ENCODE peak calls at places on chromosomes 5 and 9, in nine cellular contexts. X is uterus, B is colonic mucosa, C is BJ, D is brain microvascular endothelial cell, P is CD14-positive monocyte, F is GM06990, Y is heart right ventricle, Z is foreskin keratinocyte. M is an unnamed sample.
A peak's percentile ranks its signal among the peaks of the same experiment; 100 is the strongest.

GRCh38 chr5:130571076-130571475 is 594.0 kb downstream of the HINT1 start:
- DNase-seq in X (no peak), P (no peak), F (no peak), C (no peak), B (no peak), Z (peak; percentile 70), D (peak; percentile 65), Y (no peak), M (no peak)

GRCh38 chr5:81907012-81907411 is 64.8 kb upstream of the ATG10 start:
- DNase-seq in Z (no peak), F (no peak), P (no peak), C (no peak), X (no peak), B (no peak), Y (no peak), D (no peak), M (no peak)

GRCh38 chr5:80904533-80905187 is 55.5 kb upstream of the RASGRF2 start:
- DNase-seq in C (no peak), Y (no peak), F (no peak), D (no peak), B (no peak), X (no peak), Z (no peak), P (no peak), M (no peak)

GRCh38 chr5:169945831-169946261 is 34.4 kb downstream of the INSYN2B start:
- DNase-seq in P (no peak), D (peak; percentile 67), Y (peak; percentile 7), B (peak; percentile 21), C (no peak), F (no peak), X (peak; percentile 29), Z (peak; percentile 28), M (no peak)

GRCh38 chr9:105693435-105694275 is 686 bp upstream of the TMEM38B start:
- DNase-seq in F (no peak), P (no peak), Z (peak; percentile 24), D (no peak), Y (no peak), B (no peak), C (no peak), X (no peak), M (peak; percentile 46)

GRCh38 chr5:52786391-52786790 is 1.3 kb upstream of the ITGA1 start:
- DNase-seq in X (no peak), C (no peak), Z (no peak), Y (no peak), P (no peak), D (no peak), F (no peak), B (no peak), M (no peak)

GRCh38 chr9:8412327-8412726 is 612.7 kb upstream of the DMAC1 start:
- DNase-seq in X (no peak), Y (no peak), Z (no peak), B (no peak), C (no peak), F (no peak), D (no peak), P (no peak), M (no peak)

GRCh38 chr5:64397552-64397951 is 108.3 kb upstream of the RGS7BP start:
- DNase-seq in Z (no peak), D (no peak), Y (no peak), P (no peak), B (no peak), F (no peak), C (no peak), X (no peak), M (no peak)

GRCh38 chr5:124706729-124707361 is 39.6 kb downstream of the ZNF608 start:
- DNase-seq in P (no peak), X (no peak), F (no peak), C (no peak), B (peak; percentile 54), D (no peak), Z (no peak), Y (peak; percentile 68), M (no peak)

GRCh38 chr9:35014517-35014916 is 25.0 kb downstream of the DNAJB5 start:
- DNase-seq in Z (no peak), X (no peak), Y (no peak), B (no peak), P (no peak), F (no peak), D (no peak), C (no peak), M (no peak)

DNA sequence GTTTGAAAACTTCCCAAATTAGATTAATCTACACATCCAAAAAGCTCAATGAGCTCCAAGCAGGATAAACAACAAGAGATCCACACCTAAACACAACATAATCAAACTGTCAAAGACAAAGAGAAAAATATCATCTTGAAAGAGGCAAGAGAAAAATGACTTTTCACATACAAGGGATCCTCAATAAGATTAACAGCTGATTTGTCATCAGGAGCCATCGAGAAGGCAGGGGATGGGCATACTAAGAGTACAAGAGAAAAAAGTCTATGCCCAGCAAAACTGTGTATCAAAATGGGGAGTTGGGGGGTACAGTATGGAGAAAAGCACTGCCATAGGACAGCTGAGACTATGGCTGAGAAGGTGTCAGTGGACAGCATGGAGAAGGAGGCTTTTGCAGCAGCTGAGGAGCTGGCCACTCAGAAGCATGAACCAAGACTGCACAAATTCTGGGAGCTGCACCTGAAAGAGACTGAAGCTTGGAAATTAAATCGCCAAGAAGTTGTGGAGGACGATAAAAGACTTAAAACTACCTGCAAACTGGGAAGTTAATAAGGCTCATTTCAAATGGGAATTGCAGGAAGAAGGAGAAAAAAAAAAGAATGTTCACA is 20.9 kb downstream of the DNAJB5 start:
- DNase-seq in Y (no peak), D (no peak), Z (no peak), C (no peak), X (no peak), F (no peak), P (no peak), B (no peak), M (no peak)
- TF ChIP-seq CTCF in Y (no peak), D (no peak), Z (no peak), C (no peak), X (no peak), F (no peak), P (no peak), B (no peak), M (no peak)

GRCh38 chr5:156587012-156587411 is 260.0 kb downstream of the SGCD start:
- DNase-seq in X (no peak), F (no peak), C (no peak), P (no peak), D (no peak), Y (no peak), B (no peak), Z (no peak), M (no peak)

GRCh38 chr5:156582193-156582598 is 255.2 kb downstream of the SGCD start:
- DNase-seq in Z (no peak), D (no peak), B (no peak), F (no peak), Y (no peak), X (no peak), C (no peak), P (no peak), M (no peak)

GRCh38 chr5:156581725-156582124 is 254.8 kb downstream of the SGCD start:
- DNase-seq in B (no peak), Y (no peak), P (no peak), C (no peak), X (no peak), Z (no peak), D (no peak), F (no peak), M (no peak)

GRCh38 chr5:156585999-156586398 is 259.0 kb downstream of the SGCD start:
- DNase-seq in D (no peak), Z (no peak), P (no peak), B (no peak), C (no peak), X (no peak), F (no peak), Y (no peak), M (no peak)

DNA sequence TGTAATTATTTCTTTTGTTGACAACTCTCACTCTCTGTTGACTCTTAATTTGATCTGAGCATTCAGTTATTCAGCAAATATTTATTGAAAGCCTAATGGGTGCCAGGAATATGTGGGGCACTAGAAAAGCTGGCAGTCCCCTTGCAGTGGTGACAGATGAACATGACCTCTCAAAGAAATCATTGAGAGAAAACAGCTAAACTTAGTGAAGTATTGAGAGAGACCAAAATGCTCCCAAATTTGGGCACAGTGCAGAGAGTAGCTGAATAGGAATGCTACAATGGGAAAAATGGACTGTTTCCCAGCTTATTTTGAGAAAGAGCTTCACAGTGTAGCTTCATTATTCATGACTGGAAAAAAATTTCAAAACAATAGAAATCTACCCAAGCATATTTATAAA is 257.9 kb downstream of the SGCD start:
- DNase-seq in C (no peak), Y (no peak), X (no peak), Z (no peak), B (no peak), P (no peak), F (no peak), D (no peak), M (no peak)
- TF ChIP-seq CTCF in C (no peak), Y (no peak), X (no peak), Z (no peak), B (no peak), P (no peak), F (no peak), D (no peak), M (no peak)

GRCh38 chr9:21413089-21414023 is 4.4 kb downstream of the IFNA8 start:
- DNase-seq in D (no peak), P (no peak), F (no peak), B (no peak), X (no peak), C (no peak), Y (no peak), Z (no peak), M (no peak)
- TF ChIP-seq CTCF in D (peak; percentile 45), P (peak; percentile 19), F (peak; percentile 51), B (peak; percentile 25), X (no peak), C (peak; percentile 23), Y (no peak), Z (peak; percentile 34), M (peak; percentile 64)

GRCh38 chr9:38022995-38023394 is 46.0 kb downstream of the SHB start:
- DNase-seq in F (no peak), Y (no peak), X (no peak), D (no peak), Z (no peak), B (no peak), C (no peak), P (no peak), M (no peak)

GRCh38 chr9:38025166-38025565 is 43.9 kb downstream of the SHB start:
- DNase-seq in B (no peak), Y (no peak), C (no peak), F (no peak), D (no peak), P (no peak), X (no peak), Z (no peak), M (no peak)

GRCh38 chr9:38022203-38022602 is 46.8 kb downstream of the SHB start:
- DNase-seq in P (no peak), D (no peak), B (no peak), X (no peak), F (no peak), Y (no peak), Z (no peak), C (no peak), M (no peak)

GRCh38 chr9:38024036-38024681 is 44.9 kb downstream of the SHB start:
- DNase-seq in X (peak; percentile 82), Y (no peak), D (peak; percentile 63), F (no peak), B (no peak), P (no peak), C (no peak), Z (peak; percentile 94), M (no peak)

DNA sequence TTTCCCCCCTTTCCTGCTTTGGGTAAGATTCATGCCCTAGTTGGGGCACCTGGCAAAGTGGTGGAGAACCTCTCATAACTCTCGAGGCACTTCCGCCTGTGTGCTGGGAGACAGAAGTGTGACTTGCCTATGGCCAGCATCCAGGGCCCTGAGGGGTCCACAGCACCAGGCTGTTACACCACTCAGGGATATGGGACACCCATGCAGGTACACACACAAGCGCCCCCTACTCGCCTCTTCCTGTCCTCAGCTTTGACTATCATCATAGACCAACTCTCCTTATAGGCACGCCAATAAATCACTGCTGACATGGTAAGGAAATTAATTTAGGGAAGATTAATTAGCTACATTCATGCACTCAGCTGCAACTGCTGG is 45.4 kb downstream of the SHB start:
- DNase-seq in P (no peak), D (no peak), Y (no peak), Z (no peak), X (no peak), C (no peak), B (no peak), F (no peak), M (no peak)
- TF ChIP-seq CTCF in P (no peak), D (no peak), Y (no peak), Z (no peak), X (no peak), C (no peak), B (no peak), F (no peak), M (no peak)

M was measured in GM13977.